ENCODE peak calls at places on chromosomes 12 and 14, in five cellular contexts. U is GM12878, I is GM23338, M is transverse colon, K is breast epithelium. X is an unnamed sample.
A peak's percentile ranks its signal among the peaks of the same experiment; 100 is the strongest.

GRCh38 chr14:35867280-35867629 is 41.1 kb downstream of the BRMS1L start:
- DNase-seq in M (no peak), K (no peak), U (no peak), I (no peak), X (no peak)

GRCh38 chr14:58151701-58152568 is at the start of gene ARMH4:
- DNase-seq in I (peak; percentile 95), U (no peak), K (peak; percentile 57), M (peak; percentile 82), X (peak; percentile 89)

GRCh38 chr12:105292705-105293104 is 37.8 kb upstream of the C12orf75 start:
- DNase-seq in M (no peak), K (no peak), I (no peak), U (no peak), X (no peak)

GRCh38 chr12:71216725-71217579 is 59.2 kb upstream of the TSPAN8 start:
- DNase-seq in I (peak; percentile 31), K (no peak), U (no peak), M (peak; percentile 68), X (no peak)

GRCh38 chr12:132078190-132078589 is 65.9 kb downstream of the DDX51 start:
- DNase-seq in U (no peak), I (no peak), K (no peak), M (no peak), X (no peak)

GRCh38 chr12:124774462-124775167 is 89.0 kb downstream of the SCARB1 start:
- DNase-seq in K (no peak), U (peak; percentile 100), I (no peak), M (peak; percentile 48), X (no peak)

GRCh38 chr14:35632276-35633071 is 98.5 kb downstream of the INSM2 start:
- DNase-seq in U (no peak), M (no peak), K (no peak), I (no peak), X (no peak)

GRCh38 chr14:95286649-95287048 is 33.1 kb downstream of the CLMN start:
- DNase-seq in U (no peak), I (no peak), M (peak; percentile 38), K (no peak), X (no peak)

GRCh38 chr14:93997933-93998870 is 1.1 kb downstream of the CCDC197 start:
- DNase-seq in M (no peak), I (no peak), U (no peak), K (no peak), X (no peak)

GRCh38 chr14:35339761-35340406 is 47.7 kb downstream of the PSMA6 start:
- DNase-seq in K (no peak), I (no peak), U (no peak), M (no peak), X (peak; percentile 88)

GRCh38 chr12:9363145-9363544 is 154.9 kb upstream of the PZP start:
- DNase-seq in M (no peak), U (peak; percentile 57), K (no peak), I (no peak), X (no peak)

GRCh38 chr14:62957562-62957961 is 87.7 kb downstream of the KCNH5 start:
- DNase-seq in U (no peak), K (no peak), M (no peak), I (no peak), X (no peak)

GRCh38 chr12:110245278-110245868 is 35.7 kb upstream of the ATP2A2 start:
- DNase-seq in M (peak; percentile 81), I (peak; percentile 73), U (no peak), K (no peak), X (peak; percentile 79)

GRCh38 chr12:131267576-131267975 is 313.9 kb downstream of the ADGRD1 start:
- DNase-seq in I (no peak), U (no peak), K (no peak), M (no peak), X (no peak)

GRCh38 chr12:8032242-8033152 is at the start of gene FOXJ2:
- DNase-seq in K (peak; percentile 85), M (peak; percentile 86), I (peak; percentile 77), U (no peak), X (peak; percentile 97)

GRCh38 chr14:103879570-103880333 is 32.4 kb upstream of the PPP1R13B start:
- DNase-seq in K (peak; percentile 66), M (peak; percentile 84), I (peak; percentile 65), U (no peak), X (no peak)

GRCh38 chr14:60655898-60656754 is 6.8 kb upstream of the SIX1 start:
- DNase-seq in I (peak; percentile 62), K (no peak), M (no peak), U (no peak), X (no peak)

GRCh38 chr14:75877884-75878283 is 103.9 kb downstream of the TGFB3 start:
- DNase-seq in M (no peak), I (no peak), U (no peak), K (no peak), X (no peak)

GRCh38 chr12:117076410-117077372 is 22.5 kb downstream of the TESC start:
- DNase-seq in I (no peak), U (no peak), M (no peak), K (no peak), X (no peak)

GRCh38 chr12:112359290-112359689 is 22.9 kb downstream of the HECTD4 start:
- DNase-seq in U (no peak), K (no peak), M (no peak), I (no peak), X (no peak)

GRCh38 chr14:104111301-104112112 is 26.0 kb downstream of the ASPG start:
- DNase-seq in M (peak; percentile 28), I (no peak), K (peak; percentile 50), U (no peak), X (peak; percentile 68)

GRCh38 chr12:7555752-7556151 is 52.2 kb upstream of the CD163 start:
- DNase-seq in K (no peak), M (no peak), U (no peak), I (peak; percentile 7), X (no peak)

GRCh38 chr12:127113945-127114344 is 1153.0 kb upstream of the TMEM132C start:
- DNase-seq in M (no peak), K (no peak), I (peak; percentile 9), U (no peak), X (no peak)

GRCh38 chr14:76828339-76829015 is 2.3 kb downstream of the LRRC74A start:
- DNase-seq in M (no peak), U (no peak), I (no peak), K (no peak), X (no peak)

GRCh38 chr14:26448181-26448855 is 149.5 kb downstream of the NOVA1 start:
- DNase-seq in M (no peak), U (no peak), K (no peak), I (no peak), X (peak; percentile 66)

GRCh38 chr12:71780207-71780822 is 25.7 kb downstream of the RAB21 start:
- DNase-seq in M (peak; percentile 47), K (no peak), U (no peak), I (peak; percentile 73), X (no peak)

GRCh38 chr14:76450476-76450875 is 74.5 kb downstream of the ESRRB start:
- DNase-seq in I (no peak), K (no peak), U (no peak), M (no peak), X (no peak)

GRCh38 chr14:101132588-101132987 is 229.1 kb upstream of the RTL1 start:
- DNase-seq in I (no peak), K (no peak), M (no peak), U (no peak), X (no peak)

GRCh38 chr14:47917344-47917954 is 242.0 kb upstream of the MDGA2 start:
- DNase-seq in I (peak; percentile 77), M (no peak), K (no peak), U (no peak), X (no peak)

GRCh38 chr14:73759183-73759713 is 45.1 kb upstream of the PNMA1 start:
- DNase-seq in I (peak; percentile 15), M (peak; percentile 74), U (no peak), K (no peak), X (peak; percentile 94)

GRCh38 chr12:119158004-119158776 is 20.5 kb upstream of the HSPB8 start:
- DNase-seq in U (no peak), I (no peak), K (no peak), M (no peak), X (no peak)

GRCh38 chr12:62732861-62733427 is 202.0 kb downstream of the PPM1H start:
- DNase-seq in M (no peak), I (no peak), U (no peak), K (no peak), X (no peak)

GRCh38 chr12:113088971-113089756 is 32.6 kb downstream of the DTX1 start:
- DNase-seq in U (peak; percentile 64), K (no peak), M (peak; percentile 28), I (no peak), X (peak; percentile 88)

GRCh38 chr12:120225852-120226640 is 25.1 kb upstream of the RPLP0 start:
- DNase-seq in U (no peak), M (peak; percentile 83), K (no peak), I (peak; percentile 48), X (peak; percentile 90)

GRCh38 chr12:10749700-10750384 is 26.7 kb upstream of the YBX3 start:
- DNase-seq in I (peak; percentile 93), K (peak; percentile 58), M (peak; percentile 75), U (peak; percentile 68), X (no peak)

GRCh38 chr14:91371990-91372375 is 45.6 kb downstream of the CCDC88C start:
- DNase-seq in I (no peak), K (no peak), M (no peak), U (no peak), X (no peak)
- H3K27ac ChIP-seq in I (no peak overlapping the region), K (no peak overlapping the region), M (peak overlapping the region; percentile 27), U (peak overlapping the region; percentile 99), X (peak overlapping the region; percentile 35)

DNA sequence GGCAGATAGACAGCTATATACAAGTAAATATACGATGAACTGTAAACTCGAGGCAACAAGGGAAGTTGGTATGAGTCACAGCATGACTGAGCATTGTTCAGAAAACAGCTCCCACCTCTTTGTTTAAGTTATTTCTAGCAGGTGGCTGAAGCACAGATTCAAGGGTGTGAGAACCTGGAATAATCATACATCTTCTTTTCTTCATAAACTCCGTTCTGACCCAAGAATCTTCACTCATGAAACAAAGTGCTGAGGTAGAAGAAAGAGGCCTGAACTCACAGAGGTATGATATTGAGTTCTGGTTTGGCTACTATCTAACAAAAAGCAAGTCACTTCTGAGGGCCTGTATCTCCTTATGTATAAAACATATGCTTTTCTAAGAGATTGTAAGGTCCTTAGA is 364.1 kb upstream of the KITLG start:
- DNase-seq in I (no peak), K (no peak), U (no peak), M (no peak), X (no peak)
- TF ChIP-seq POLR2AphosphoS5 in I (no peak), K (no peak), U (no peak), M (no peak), X (no peak)

GRCh38 chr12:80472912-80473500 is 29.0 kb downstream of the PTPRQ start:
- DNase-seq in M (no peak), K (no peak), U (peak; percentile 3), I (peak; percentile 68), X (no peak)
- TF ChIP-seq CTCF in M (no peak), K (peak; percentile 38), U (peak; percentile 48), I (peak; percentile 79), X (no peak)

GRCh38 chr14:31208546-31209424 is 1.2 kb upstream of the HECTD1 start:
- DNase-seq in M (peak; percentile 11), K (no peak), U (no peak), I (no peak), X (no peak)

GRCh38 chr14:31207287-31207745 is 277 bp downstream of the HECTD1 start:
- DNase-seq in I (no peak), M (no peak), U (no peak), K (peak; percentile 80), X (peak; percentile 98)

GRCh38 chr14:31207746-31208545 is at the start of gene HECTD1:
- DNase-seq in U (peak; percentile 67), K (peak; percentile 73), M (peak; percentile 93), I (peak; percentile 90), X (no peak)

GRCh38 chr14:31206536-31207286 is 882 bp downstream of the HECTD1 start:
- DNase-seq in U (no peak), M (peak; percentile 47), I (peak; percentile 59), K (no peak), X (peak; percentile 90)

GRCh38 chr14:31209605-31210004 is 2.0 kb upstream of the HECTD1 start:
- DNase-seq in M (no peak), I (no peak), U (no peak), K (no peak), X (no peak)
- H3K27ac ChIP-seq in M (no peak overlapping the region), I (no peak overlapping the region), U (no peak overlapping the region), K (peak overlapping the region; percentile 99), X (no peak overlapping the region)

X was measured in spleen.